ENCODE peak calls at places on chromosomes 3 and 15, in eight cellular contexts. R, O, S, U, Y, T, V and K are unnamed samples.

GRCh38 chr3:23806322-23807160 is 786 bp downstream of the UBE2E1 start:
- DNase-seq in R (no peak), O (peak), S (peak), U (no peak), Y (peak), T (peak), V (peak), K (no peak)

GRCh38 chr15:97547381-97547780 is 413.1 kb upstream of the ARRDC4 start:
- DNase-seq in R (no peak), O (no peak), S (no peak), U (no peak), Y (no peak), T (no peak), V (no peak), K (no peak)

GRCh38 chr3:98777801-98778220 is 14.7 kb downstream of the ST3GAL6 start:
- DNase-seq in R (no peak), O (no peak), S (no peak), U (no peak), Y (no peak), T (peak), V (no peak), K (no peak)

GRCh38 chr15:96053039-96054021 is 277.2 kb upstream of the NR2F2 start:
- DNase-seq in R (no peak), O (peak), S (no peak), U (peak), Y (no peak), T (peak), V (no peak), K (no peak)

GRCh38 chr3:12437861-12438260 is 46.4 kb upstream of the TSEN2 start:
- DNase-seq in R (no peak), O (no peak), S (no peak), U (no peak), Y (no peak), T (no peak), V (no peak), K (no peak)

GRCh38 chr3:37816271-37816670 is 45.4 kb upstream of the CTDSPL start:
- DNase-seq in R (no peak), O (no peak), S (no peak), U (no peak), Y (no peak), T (no peak), V (no peak), K (no peak)

GRCh38 chr3:18738393-18739097 is 313.4 kb upstream of the SATB1 start:
- DNase-seq in R (no peak), O (no peak), S (no peak), U (no peak), Y (no peak), T (no peak), V (no peak), K (no peak)

GRCh38 chr3:13879102-13879945 is 547 bp downstream of the WNT7A start:
- DNase-seq in R (no peak), O (no peak), S (no peak), U (no peak), Y (peak), T (no peak), V (no peak), K (no peak)

GRCh38 chr3:149628957-149629670 is 28.7 kb downstream of the WWTR1 start:
- DNase-seq in R (no peak), O (no peak), S (no peak), U (no peak), Y (no peak), T (peak), V (no peak), K (no peak)

GRCh38 chr3:29346828-29347227 is 66.0 kb downstream of the RBMS3 start:
- DNase-seq in R (no peak), O (no peak), S (no peak), U (no peak), Y (no peak), T (peak), V (no peak), K (no peak)

GRCh38 chr15:56245871-56246814 is 2.5 kb upstream of the RFX7 start:
- DNase-seq in R (peak), O (peak), S (peak), U (peak), Y (peak), T (peak), V (peak), K (peak)

GRCh38 chr3:47578119-47578630 is 490 bp downstream of the CSPG5 start:
- DNase-seq in R (peak), O (peak), S (peak), U (no peak), Y (peak), T (no peak), V (peak), K (no peak)

GRCh38 chr3:54951405-54951804 is 23.5 kb upstream of the LRTM1 start:
- DNase-seq in R (no peak), O (peak), S (no peak), U (peak), Y (peak), T (peak), V (peak), K (peak)

GRCh38 chr3:39626198-39626597 is 158.7 kb downstream of the MOBP start:
- DNase-seq in R (no peak), O (no peak), S (no peak), U (no peak), Y (no peak), T (no peak), V (no peak), K (no peak)

GRCh38 chr15:86063328-86064180 is 16.1 kb upstream of the AGBL1 start:
- DNase-seq in R (no peak), O (no peak), S (no peak), U (no peak), Y (no peak), T (no peak), V (no peak), K (no peak)

GRCh38 chr15:96027501-96027900 is 303.0 kb upstream of the NR2F2 start:
- DNase-seq in R (no peak), O (no peak), S (no peak), U (no peak), Y (no peak), T (no peak), V (no peak), K (no peak)

GRCh38 chr3:179268400-179269051 is 17.6 kb upstream of the KCNMB3 start:
- DNase-seq in R (no peak), O (no peak), S (no peak), U (no peak), Y (no peak), T (no peak), V (no peak), K (no peak)

GRCh38 chr3:170027691-170028102 is 10.1 kb upstream of the GPR160 start:
- DNase-seq in R (no peak), O (no peak), S (no peak), U (no peak), Y (no peak), T (no peak), V (no peak), K (no peak)

GRCh38 chr3:38588995-38589937 is 60.2 kb downstream of the SCN5A start:
- DNase-seq in R (no peak), O (no peak), S (no peak), U (no peak), Y (no peak), T (no peak), V (no peak), K (peak)

GRCh38 chr3:190595807-190596206 is 81.9 kb downstream of the IL1RAP start:
- DNase-seq in R (no peak), O (no peak), S (no peak), U (no peak), Y (no peak), T (no peak), V (no peak), K (no peak)

GRCh38 chr3:178436773-178437172 is 99.5 kb upstream of the KCNMB2 start:
- DNase-seq in R (no peak), O (no peak), S (peak), U (no peak), Y (no peak), T (peak), V (no peak), K (no peak)

GRCh38 chr3:115397433-115397832 is 225.9 kb upstream of the GAP43 start:
- DNase-seq in R (no peak), O (no peak), S (no peak), U (no peak), Y (no peak), T (no peak), V (no peak), K (no peak)

GRCh38 chr3:105752791-105753415 is 115.9 kb downstream of the CBLB start:
- DNase-seq in R (no peak), O (no peak), S (no peak), U (no peak), Y (no peak), T (peak), V (no peak), K (no peak)

GRCh38 chr15:61196711-61197110 is 32.4 kb downstream of the RORA start:
- DNase-seq in R (no peak), O (no peak), S (no peak), U (no peak), Y (no peak), T (no peak), V (no peak), K (no peak)

GRCh38 chr3:183291511-183292031 is 38.5 kb downstream of the B3GNT5 start:
- DNase-seq in R (no peak), O (no peak), S (no peak), U (no peak), Y (no peak), T (peak), V (no peak), K (no peak)

GRCh38 chr3:129291487-129291886 is 12.8 kb downstream of the HMCES start:
- DNase-seq in R (no peak), O (no peak), S (no peak), U (no peak), Y (no peak), T (no peak), V (no peak), K (no peak)